ENCODE peak calls at places on chromosome 21, in five cellular contexts. One of them, this sample, is unnamed.

GRCh38 chr21:16424331-16424749 is 694.6 kb downstream of the USP25 start:
- DNase-seq in HepG2: no peak
- DNase-seq in A549: peak; percentile 7
- DNase-seq in H1: no peak
- DNase-seq in K562: no peak
- DNase-seq in this sample: peak; percentile 77

GRCh38 chr21:27795418-27795817 is 828.5 kb upstream of the ADAMTS5 start:
- DNase-seq in H1: no peak
- DNase-seq in A549: no peak
- DNase-seq in HepG2: no peak
- DNase-seq in K562: no peak
- DNase-seq in this sample: no peak

GRCh38 chr21:25350056-25350455 is 257.2 kb downstream of the MRPL39 start:
- DNase-seq in H1: peak; percentile 68
- DNase-seq in HepG2: no peak
- DNase-seq in K562: peak; percentile 11
- DNase-seq in A549: no peak
- DNase-seq in this sample: peak; percentile 45

GRCh38 chr21:34091607-34092006 is 18.2 kb downstream of the MRPS6 start:
- DNase-seq in K562: no peak
- DNase-seq in H1: no peak
- DNase-seq in A549: no peak
- DNase-seq in HepG2: no peak
- DNase-seq in this sample: peak; percentile 16

GRCh38 chr21:28118570-28118969 is 874.1 kb downstream of the LTN1 start:
- DNase-seq in HepG2: no peak
- DNase-seq in A549: no peak
- DNase-seq in H1: no peak
- DNase-seq in K562: no peak
- DNase-seq in this sample: no peak

GRCh38 chr21:16573581-16573980 is 843.8 kb downstream of the USP25 start:
- DNase-seq in HepG2: no peak
- DNase-seq in K562: no peak
- DNase-seq in H1: no peak
- DNase-seq in A549: no peak
- DNase-seq in this sample: peak; percentile 81

GRCh38 chr21:33378081-33378480 is 25.1 kb upstream of the IFNGR2 start:
- DNase-seq in HepG2: no peak
- DNase-seq in H1: no peak
- DNase-seq in K562: no peak
- DNase-seq in A549: no peak
- DNase-seq in this sample: no peak

GRCh38 chr21:41767606-41768370 is 936 bp upstream of the RIPK4 start:
- DNase-seq in A549: peak; percentile 50
- DNase-seq in K562: no peak
- DNase-seq in HepG2: no peak
- DNase-seq in H1: no peak
- DNase-seq in this sample: no peak

GRCh38 chr21:42851812-42852665 is 27.3 kb downstream of the WDR4 start:
- DNase-seq in K562: no peak
- DNase-seq in A549: no peak
- DNase-seq in H1: no peak
- DNase-seq in HepG2: no peak
- DNase-seq in this sample: no peak

GRCh38 chr21:39124852-39125251 is 58.4 kb downstream of the PSMG1 start:
- DNase-seq in K562: no peak
- DNase-seq in A549: no peak
- DNase-seq in HepG2: no peak
- DNase-seq in H1: no peak
- DNase-seq in this sample: no peak

GRCh38 chr21:44258056-44258725 is 3.5 kb downstream of the DNMT3L start:
- DNase-seq in A549: no peak
- DNase-seq in H1: no peak
- DNase-seq in HepG2: no peak
- DNase-seq in K562: no peak
- DNase-seq in this sample: no peak

GRCh38 chr21:15850645-15851044 is 120.9 kb downstream of the USP25 start:
- DNase-seq in A549: peak; percentile 3
- DNase-seq in H1: no peak
- DNase-seq in K562: no peak
- DNase-seq in HepG2: peak; percentile 1
- DNase-seq in this sample: peak; percentile 90

GRCh38 chr21:16086936-16087335 is 357.2 kb downstream of the USP25 start:
- DNase-seq in A549: no peak
- DNase-seq in HepG2: no peak
- DNase-seq in K562: no peak
- DNase-seq in H1: no peak
- DNase-seq in this sample: no peak

GRCh38 chr21:35991131-35991530 is 69.2 kb downstream of the SETD4 start:
- DNase-seq in H1: no peak
- DNase-seq in A549: no peak
- DNase-seq in K562: no peak
- DNase-seq in HepG2: peak; percentile 12
- DNase-seq in this sample: no peak
- H3K4me2 ChIP-seq in H1: no peak overlapping the region
- H3K4me2 ChIP-seq in A549: no peak overlapping the region
- H3K4me2 ChIP-seq in K562: no peak overlapping the region
- H3K4me2 ChIP-seq in HepG2: peak overlapping the region; percentile 27
- H3K4me2 ChIP-seq in this sample: no peak overlapping the region

DNA sequence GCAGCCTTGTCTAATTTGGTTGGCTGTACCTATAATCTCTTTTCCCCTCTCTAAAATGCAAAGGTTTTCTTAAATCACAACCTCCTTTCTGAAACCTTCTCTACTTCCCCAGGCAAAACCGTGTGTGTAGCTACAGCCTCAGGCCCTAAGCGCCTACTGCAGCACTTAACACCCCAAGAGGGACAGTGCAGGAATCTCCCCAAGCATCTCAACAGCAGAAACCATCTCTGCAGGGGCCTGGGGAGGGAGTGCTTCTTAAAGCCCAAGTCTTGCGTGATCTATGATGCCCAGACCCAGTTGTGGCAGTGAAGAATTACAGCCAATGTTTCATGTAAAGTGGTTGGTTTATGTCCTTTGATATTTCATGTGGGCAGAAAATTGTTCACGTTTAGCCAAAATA is 159.3 kb downstream of the DSCAM start:
- DNase-seq in HepG2: no peak
- DNase-seq in A549: no peak
- DNase-seq in K562: no peak
- DNase-seq in H1: no peak
- DNase-seq in this sample: no peak
- TF ChIP-seq JUN in HepG2: no peak
- TF ChIP-seq JUN in A549: no peak
- TF ChIP-seq JUN in K562: no peak
- TF ChIP-seq JUN in H1: no peak
- TF ChIP-seq JUN in this sample: no peak

GRCh38 chr21:45436371-45437040 is 31.5 kb downstream of the COL18A1 start:
- DNase-seq in HepG2: no peak
- DNase-seq in A549: no peak
- DNase-seq in H1: no peak
- DNase-seq in K562: no peak
- DNase-seq in this sample: no peak
- H3K4me2 ChIP-seq in HepG2: no peak overlapping the region
- H3K4me2 ChIP-seq in A549: no peak overlapping the region
- H3K4me2 ChIP-seq in H1: no peak overlapping the region
- H3K4me2 ChIP-seq in K562: no peak overlapping the region
- H3K4me2 ChIP-seq in this sample: no peak overlapping the region

GRCh38 chr21:29419422-29419821 is 120.7 kb downstream of the BACH1 start:
- DNase-seq in HepG2: no peak
- DNase-seq in A549: no peak
- DNase-seq in K562: no peak
- DNase-seq in H1: no peak
- DNase-seq in this sample: no peak
- TF ChIP-seq JUN in HepG2: no peak
- TF ChIP-seq JUN in A549: no peak
- TF ChIP-seq JUN in K562: no peak
- TF ChIP-seq JUN in H1: no peak
- TF ChIP-seq JUN in this sample: no peak

DNA sequence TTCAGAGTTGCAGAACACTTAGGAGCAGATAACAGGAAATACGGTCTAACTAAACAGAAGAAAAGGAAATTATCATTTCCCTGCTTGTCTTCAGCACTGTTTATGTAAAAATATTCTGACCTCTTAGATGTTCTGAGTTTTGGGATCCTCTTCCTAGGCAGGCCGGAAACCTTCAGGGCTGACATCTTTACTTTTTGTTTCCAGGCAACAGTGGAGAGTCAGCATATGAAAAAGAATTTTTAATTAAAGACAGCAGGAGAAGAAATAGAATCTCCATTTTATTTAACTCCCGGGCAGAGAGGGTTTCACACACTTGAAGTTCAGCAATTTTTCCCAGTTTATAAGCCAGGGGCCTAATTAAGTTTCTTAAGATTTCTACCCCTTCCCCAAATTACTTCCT is 5.1 kb upstream of the RIPPLY3 start:
- DNase-seq in H1: no peak
- DNase-seq in K562: no peak
- DNase-seq in A549: no peak
- DNase-seq in HepG2: no peak
- DNase-seq in this sample: no peak
- H3K4me2 ChIP-seq in H1: no peak overlapping the region
- H3K4me2 ChIP-seq in K562: no peak overlapping the region
- H3K4me2 ChIP-seq in A549: no peak overlapping the region
- H3K4me2 ChIP-seq in HepG2: no peak overlapping the region
- H3K4me2 ChIP-seq in this sample: no peak overlapping the region

DNA sequence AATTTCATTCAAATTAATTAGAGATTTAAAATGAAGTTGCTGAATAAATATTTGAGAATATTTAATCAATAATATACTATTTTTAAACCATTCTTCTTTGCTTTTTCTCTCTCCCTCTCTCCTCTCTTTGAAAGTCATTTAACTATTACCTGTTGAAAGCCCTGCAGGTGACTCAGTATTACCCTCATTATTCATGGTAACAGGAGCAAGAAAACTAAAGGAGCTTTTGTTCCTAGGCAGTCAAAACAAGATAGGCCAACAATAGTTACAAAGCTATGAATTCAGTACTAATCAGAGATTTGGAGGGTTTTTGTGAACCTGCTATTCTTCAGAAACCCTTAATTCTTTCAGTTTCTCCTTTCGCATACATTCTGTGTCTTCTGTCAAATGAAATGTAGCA is 721.3 kb upstream of the NCAM2 start:
- DNase-seq in HepG2: no peak
- DNase-seq in A549: no peak
- DNase-seq in H1: no peak
- DNase-seq in K562: no peak
- DNase-seq in this sample: no peak
- TF ChIP-seq JUN in HepG2: no peak
- TF ChIP-seq JUN in A549: no peak
- TF ChIP-seq JUN in H1: no peak
- TF ChIP-seq JUN in K562: no peak
- TF ChIP-seq JUN in this sample: no peak

GRCh38 chr21:46028547-46029200 is 47.1 kb downstream of the COL6A1 start:
- DNase-seq in A549: no peak
- DNase-seq in HepG2: no peak
- DNase-seq in H1: no peak
- DNase-seq in K562: no peak
- DNase-seq in this sample: no peak
- H3K4me2 ChIP-seq in A549: no peak overlapping the region
- H3K4me2 ChIP-seq in HepG2: no peak overlapping the region
- H3K4me2 ChIP-seq in H1: no peak overlapping the region
- H3K4me2 ChIP-seq in K562: no peak overlapping the region
- H3K4me2 ChIP-seq in this sample: no peak overlapping the region

This sample was measured in endothelial cell of umbilical vein.